ENCODE peak calls at places on chromosome 16, in seven cellular contexts. B is SJCRH30, R is uterus, T is head of caudate nucleus, S is HS-5, L is NCI-H1930, H is Right ventricle myocardium superior. F is an unnamed sample.

GRCh38 chr16:635573-636205 is 416 bp downstream of the METTL26 start:
- DNase-seq in R (no peak), H (no peak), L (no peak), B (no peak), S (no peak), T (no peak), F (no peak)

GRCh38 chr16:56848955-56849689 is 15.9 kb upstream of the SLC12A3 start:
- DNase-seq in L (no peak), R (peak), B (no peak), S (peak), T (peak), H (no peak), F (peak)

GRCh38 chr16:31077024-31077423 is 2.8 kb downstream of the ZNF646 start:
- DNase-seq in S (no peak), T (no peak), B (no peak), L (no peak), H (no peak), R (no peak), F (peak)

GRCh38 chr16:4618645-4619418 is 4.1 kb upstream of the UBALD1 start:
- DNase-seq in S (no peak), R (no peak), H (no peak), B (no peak), L (no peak), T (no peak), F (no peak)

GRCh38 chr16:55480228-55480655 is 1.2 kb downstream of the MMP2 start:
- DNase-seq in B (peak), H (peak), T (peak), R (peak), S (no peak), L (no peak), F (peak)

GRCh38 chr16:89374393-89374948 is 115.9 kb downstream of the ANKRD11 start:
- DNase-seq in T (peak), S (no peak), H (no peak), B (peak), L (no peak), R (no peak), F (no peak)

GRCh38 chr16:74775255-74775654 is 635 bp upstream of the FA2H start:
- DNase-seq in B (no peak), H (no peak), S (no peak), R (no peak), T (no peak), L (no peak), F (no peak)

GRCh38 chr16:919658-920631 is 50.8 kb downstream of the LMF1 start:
- DNase-seq in L (no peak), H (peak), B (no peak), T (no peak), S (no peak), R (no peak), F (peak)

GRCh38 chr16:88593489-88593888 is 23.3 kb downstream of the ZC3H18 start:
- DNase-seq in T (peak), H (peak), L (no peak), R (no peak), S (no peak), B (no peak), F (no peak)

GRCh38 chr16:22029632-22030031 is 21.7 kb downstream of the MOSMO start:
- DNase-seq in R (no peak), S (no peak), L (no peak), B (no peak), H (no peak), T (no peak), F (no peak)

GRCh38 chr16:12132850-12133249 is 156.3 kb downstream of the SNX29 start:
- DNase-seq in T (no peak), R (no peak), L (no peak), S (no peak), B (no peak), H (no peak), F (peak)

GRCh38 chr16:2337431-2338296 is 2.9 kb downstream of the ABCA3 start:
- DNase-seq in S (no peak), H (no peak), T (no peak), B (no peak), R (no peak), L (no peak), F (no peak)

GRCh38 chr16:85312642-85313540 is 200.6 kb upstream of the CIBAR2 start:
- DNase-seq in R (no peak), B (peak), L (no peak), H (peak), S (no peak), T (no peak), F (no peak)

GRCh38 chr16:31471241-31471874 is 594 bp upstream of the TGFB1I1 start:
- DNase-seq in S (no peak), L (no peak), R (no peak), H (no peak), T (no peak), B (peak), F (no peak)

GRCh38 chr16:11133344-11133921 is 122.6 kb downstream of the SOCS1 start:
- DNase-seq in H (peak), L (no peak), R (peak), T (no peak), B (peak), S (peak), F (peak)

GRCh38 chr16:48687421-48688038 is 77.5 kb upstream of the N4BP1 start:
- DNase-seq in R (peak), T (peak), S (peak), L (peak), H (peak), B (peak), F (no peak)

GRCh38 chr16:24013733-24014645 is 178.2 kb downstream of the PRKCB start:
- DNase-seq in T (no peak), S (no peak), H (no peak), L (peak), B (peak), R (no peak), F (no peak)

GRCh38 chr16:11156401-11156800 is 99.6 kb downstream of the SOCS1 start:
- DNase-seq in R (no peak), L (no peak), B (no peak), H (no peak), S (no peak), T (no peak), F (no peak)

GRCh38 chr16:11456741-11457140 is 111.5 kb downstream of the RMI2 start:
- DNase-seq in S (no peak), H (no peak), R (no peak), L (no peak), T (no peak), B (no peak), F (no peak)

GRCh38 chr16:3576211-3576610 is 992 bp downstream of the NLRC3 start:
- DNase-seq in B (no peak), H (no peak), S (no peak), T (no peak), R (no peak), L (no peak), F (no peak)

GRCh38 chr16:67426950-67427349 is 4.0 kb upstream of the HSD11B2 start:
- DNase-seq in T (no peak), H (peak), L (no peak), S (no peak), R (no peak), B (no peak), F (no peak)

F was measured in posterior vena cava.